ENCODE peak calls at places on chromosomes 3 and 15, in four cellular contexts. V, C, P and F are unnamed samples.

GRCh38 chr15:43143203-43143941 is 10.0 kb downstream of the TMEM62 start:
- DNase-seq in C (no peak), P (no peak), V (no peak), F (no peak)

GRCh38 chr3:151827816-151828215 is 13.9 kb downstream of the AADAC start:
- DNase-seq in C (no peak), V (no peak), P (no peak), F (no peak)

GRCh38 chr3:107430214-107431047 is 53.2 kb downstream of the CCDC54 start:
- DNase-seq in V (no peak), P (no peak), C (no peak), F (no peak)

GRCh38 chr3:65979152-65979551 is 59.6 kb downstream of the MAGI1 start:
- DNase-seq in C (no peak), V (no peak), P (no peak), F (no peak)

GRCh38 chr3:16849240-16849639 is 35.5 kb upstream of the PLCL2 start:
- DNase-seq in V (no peak), P (no peak), C (peak), F (no peak)

GRCh38 chr3:187445352-187445751 is 77.2 kb downstream of the RTP4 start:
- DNase-seq in P (no peak), V (no peak), C (no peak), F (no peak)

GRCh38 chr15:70582143-70582945 is 181.0 kb downstream of the UACA start:
- DNase-seq in V (no peak), C (no peak), P (no peak), F (no peak)

GRCh38 chr3:15011174-15011573 is 53.9 kb downstream of the MRPS25 start:
- DNase-seq in C (no peak), V (no peak), P (no peak), F (no peak)

GRCh38 chr3:13880811-13881156 is 913 bp upstream of the WNT7A start:
- DNase-seq in C (peak), V (no peak), P (no peak), F (no peak)

GRCh38 chr3:148309390-148310035 is 388.2 kb upstream of the AGTR1 start:
- DNase-seq in C (peak), P (peak), V (no peak), F (peak)

GRCh38 chr15:94168250-94168649 is 63.1 kb upstream of the MCTP2 start:
- DNase-seq in C (peak), V (no peak), P (peak), F (peak)

GRCh38 chr3:186432944-186433732 is 71.1 kb upstream of the DGKG start:
- DNase-seq in V (no peak), C (no peak), P (no peak), F (no peak)

GRCh38 chr3:56974242-56974945 is 86.1 kb upstream of the SPATA12 start:
- DNase-seq in P (no peak), V (no peak), C (no peak), F (no peak)

GRCh38 chr3:43236008-43236407 is 50.3 kb upstream of the SNRK start:
- DNase-seq in P (no peak), V (no peak), C (no peak), F (no peak)

GRCh38 chr3:56154297-56154696 is 314.0 kb downstream of the ERC2 start:
- DNase-seq in C (no peak), V (no peak), P (peak), F (no peak)

GRCh38 chr15:66785637-66786036 is 83.6 kb downstream of the SMAD6 start:
- DNase-seq in P (no peak), C (no peak), V (no peak), F (no peak)

GRCh38 chr3:140147965-140148490 is 213.0 kb downstream of the CLSTN2 start:
- DNase-seq in V (no peak), C (no peak), P (no peak), F (no peak)

GRCh38 chr15:70098461-70099166 is 897 bp upstream of the TLE3 start:
- DNase-seq in P (peak), C (peak), V (no peak), F (no peak)

GRCh38 chr15:90665288-90666134 is 51.6 kb upstream of the BLM start:
- DNase-seq in P (peak), C (peak), V (peak), F (peak)

GRCh38 chr3:179196098-179196497 is 47.9 kb downstream of the PIK3CA start:
- DNase-seq in V (peak), P (no peak), C (no peak), F (no peak)

GRCh38 chr3:46705751-46706572 is 4.8 kb downstream of the TMIE start:
- DNase-seq in C (no peak), P (no peak), V (no peak), F (no peak)

GRCh38 chr3:141262306-141262705 is 30.7 kb downstream of the PXYLP1 start:
- DNase-seq in P (no peak), V (no peak), C (no peak), F (no peak)

GRCh38 chr3:47536221-47536891 is 22.8 kb upstream of the ELP6 start:
- DNase-seq in P (no peak), C (no peak), V (no peak), F (no peak)

GRCh38 chr3:16058511-16058910 is 116.0 kb upstream of the GALNT15 start:
- DNase-seq in V (no peak), C (no peak), P (no peak), F (no peak)

GRCh38 chr15:44307712-44308111 is 19.2 kb downstream of the GOLM2 start:
- DNase-seq in P (no peak), C (no peak), V (no peak), F (no peak)

GRCh38 chr3:46187876-46188275 is 20.2 kb downstream of the CCR1 start:
- DNase-seq in C (no peak), P (no peak), V (no peak), F (peak)

GRCh38 chr15:68484696-68485400 is 52.9 kb upstream of the ITGA11 start:
- DNase-seq in P (no peak), C (no peak), V (no peak), F (no peak)

GRCh38 chr3:186506846-186507245 is 37.3 kb downstream of the CRYGS start:
- DNase-seq in C (no peak), V (no peak), P (no peak), F (no peak)

GRCh38 chr3:32956750-32957570 is 5.5 kb downstream of the CCR4 start:
- DNase-seq in P (no peak), V (no peak), C (no peak), F (no peak)

GRCh38 chr3:184371570-184372018 is 6.4 kb downstream of the THPO start:
- DNase-seq in C (peak), P (peak), V (no peak), F (peak)

GRCh38 chr15:89057506-89058133 is 30.6 kb upstream of the ABHD2 start:
- DNase-seq in C (peak), V (peak), P (peak), F (peak)

GRCh38 chr15:92294759-92295158 is 98.9 kb upstream of the ST8SIA2 start:
- DNase-seq in V (no peak), P (no peak), C (no peak), F (no peak)
- TF ChIP-seq CBFB in V (no peak), P (no peak), C (no peak), F (no peak)

GRCh38 chr3:130442284-130442683 is 74.7 kb upstream of the COL6A6 start:
- DNase-seq in C (peak), V (no peak), P (no peak), F (no peak)
- TF ChIP-seq CBFB in C (no peak), V (no peak), P (no peak), F (no peak)

GRCh38 chr3:154060606-154061380 is 60.4 kb upstream of the ARHGEF26 start:
- DNase-seq in C (no peak), V (no peak), P (no peak), F (no peak)

GRCh38 chr3:154062513-154062912 is 58.7 kb upstream of the ARHGEF26 start:
- DNase-seq in P (no peak), C (peak), V (no peak), F (peak)

DNA sequence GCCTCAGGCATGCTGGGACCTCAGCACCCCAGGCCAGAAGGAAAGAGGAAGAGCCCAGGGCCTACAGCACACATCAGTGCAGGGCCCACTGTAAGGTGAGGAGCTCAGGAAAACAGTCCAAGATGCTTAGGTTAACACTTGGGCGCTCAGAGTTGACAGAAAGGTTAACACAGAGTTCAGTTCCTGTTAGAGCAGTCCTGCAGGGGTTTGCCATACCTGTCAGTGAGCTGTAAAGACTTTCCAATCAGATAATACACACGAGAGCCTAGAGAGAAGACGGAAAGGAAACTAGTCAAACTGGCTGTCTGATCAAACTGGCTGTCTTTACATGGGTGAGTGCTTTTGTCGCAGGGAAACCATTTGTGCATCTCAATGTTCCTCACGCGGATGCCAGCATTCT is 61.4 kb upstream of the ARHGEF26 start:
- DNase-seq in C (no peak), V (no peak), P (no peak), F (no peak)
- TF ChIP-seq CBFB in C (no peak), V (no peak), P (no peak), F (no peak)

DNA sequence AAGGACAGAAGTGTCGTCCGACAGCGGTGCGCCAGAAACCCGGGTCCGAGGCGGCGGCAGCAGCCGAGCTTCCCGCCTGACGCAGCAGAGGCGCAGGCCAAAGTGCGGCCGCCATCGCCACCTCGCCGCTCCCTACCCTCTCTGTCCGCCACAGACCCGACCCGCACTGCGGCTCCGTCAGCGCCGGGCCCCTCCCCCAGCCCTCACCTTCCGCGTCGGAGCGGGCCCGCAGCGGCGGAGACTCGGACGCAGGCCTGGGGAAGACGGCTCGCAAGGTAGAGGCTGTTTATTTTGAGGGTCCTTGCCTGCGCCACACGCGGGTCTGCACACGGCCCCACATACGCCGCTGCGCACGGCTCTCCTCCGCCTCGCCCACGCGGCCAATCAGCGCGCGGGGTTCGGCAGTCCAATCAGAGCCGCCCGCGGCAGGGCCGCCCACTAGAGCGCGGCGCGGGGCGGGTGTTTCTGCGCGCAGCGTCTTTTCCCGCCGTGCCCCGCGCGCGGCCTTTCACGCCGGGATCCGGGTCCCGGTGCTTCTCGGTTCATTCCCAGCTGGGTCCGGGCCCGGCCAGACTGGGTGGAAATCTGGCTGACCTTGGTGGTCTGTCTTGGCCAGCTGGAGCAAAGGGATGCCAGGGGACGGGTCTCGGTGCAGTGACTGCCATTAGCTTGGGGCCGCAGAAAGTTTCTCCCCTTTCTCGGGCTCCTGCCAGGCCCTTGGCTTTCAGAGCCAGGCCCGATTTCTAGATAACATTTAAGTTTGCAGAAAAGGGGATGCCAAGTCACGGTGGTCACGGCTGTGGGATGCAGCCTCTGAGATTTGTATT is at the start of gene CNBP:
- DNase-seq in P (peak), C (peak), V (peak), F (peak)
- TF ChIP-seq CBFB in P (peak), C (peak), V (peak), F (no peak)

DNA sequence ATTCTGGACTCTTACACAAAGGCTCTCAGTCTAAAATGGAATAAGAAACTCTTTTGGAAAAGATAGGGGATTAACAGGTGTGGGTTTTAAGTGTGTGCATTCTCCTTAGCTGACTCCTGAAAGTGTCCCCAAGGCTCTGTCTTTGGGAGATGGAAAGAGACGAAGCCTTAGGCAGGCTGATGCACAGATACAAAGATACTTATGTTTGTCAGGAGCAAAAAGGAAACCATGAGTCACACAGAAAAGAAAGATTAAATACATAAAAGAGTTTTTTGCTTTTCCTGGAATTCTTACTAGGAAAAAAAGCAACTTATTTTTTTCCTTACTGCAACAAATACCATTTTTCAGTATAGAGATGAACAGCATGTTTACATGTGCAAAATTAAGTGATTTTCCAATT is 23.8 kb upstream of the ABI3BP start:
- DNase-seq in V (no peak), C (no peak), P (no peak), F (no peak)
- TF ChIP-seq CBFB in V (no peak), C (no peak), P (no peak), F (no peak)